ENCODE peak calls at places on chromosomes 11 and 22, in seven cellular contexts. E is HFFc6, O is IMR-90, N is dorsolateral prefrontal cortex, S is pancreas, J is LNCaP clone FGC, C is thoracic aorta. R is an unnamed sample.

GRCh38 chr11:2800655-2801531 is 84.7 kb downstream of the CDKN1C start:
- DNase-seq in J (no peak), O (no peak), S (peak), N (peak), E (no peak), C (no peak), R (no peak)

GRCh38 chr11:3123761-3124733 is 41.1 kb downstream of the OSBPL5 start:
- DNase-seq in E (peak), N (peak), J (peak), O (peak), S (no peak), C (peak), R (peak)

GRCh38 chr11:112795142-112795815 is 165.9 kb upstream of the NCAM1 start:
- DNase-seq in O (peak), J (no peak), N (no peak), C (no peak), S (no peak), E (peak), R (no peak)

GRCh38 chr11:34916810-34917780 is 677 bp downstream of the PDHX start:
- DNase-seq in N (no peak), O (peak), C (no peak), J (peak), S (no peak), E (no peak), R (no peak)

GRCh38 chr11:108697872-108698473 is 33.1 kb downstream of the DDX10 start:
- DNase-seq in E (peak), J (peak), N (no peak), S (peak), O (peak), C (no peak), R (no peak)

GRCh38 chr11:132790466-132790865 is 741.8 kb downstream of the OPCML start:
- DNase-seq in O (no peak), E (no peak), C (no peak), N (no peak), S (no peak), J (no peak), R (no peak)

GRCh38 chr11:48150213-48150612 is 66.4 kb upstream of the OR4B1 start:
- DNase-seq in J (peak), N (no peak), S (no peak), C (no peak), E (no peak), O (peak), R (no peak)

GRCh38 chr11:35781342-35782171 is 119.0 kb downstream of the TRIM44 start:
- DNase-seq in O (peak), E (peak), J (no peak), C (no peak), S (no peak), N (no peak), R (no peak)

GRCh38 chr11:1770528-1770927 is 6.8 kb upstream of the CTSD start:
- DNase-seq in S (no peak), N (no peak), C (peak), E (no peak), J (no peak), O (no peak), R (no peak)

GRCh38 chr11:66929753-66930152 is 28.4 kb downstream of the PC start:
- DNase-seq in S (no peak), N (no peak), E (no peak), J (no peak), O (no peak), C (no peak), R (no peak)

GRCh38 chr22:22683668-22684361 is 39.4 kb downstream of the GGTLC2 start:
- DNase-seq in S (no peak), O (no peak), N (no peak), C (no peak), J (no peak), E (no peak), R (no peak)

GRCh38 chr22:47940211-47940610 is 1177.8 kb downstream of the TBC1D22A start:
- DNase-seq in J (no peak), S (no peak), E (no peak), O (no peak), C (no peak), N (no peak), R (no peak)

GRCh38 chr11:100684101-100685065 is 2.7 kb upstream of the ARHGAP42 start:
- DNase-seq in S (no peak), N (no peak), O (no peak), J (peak), E (no peak), C (no peak), R (no peak)

GRCh38 chr22:20395181-20395896 is 1.4 kb downstream of the ZNF74 start:
- DNase-seq in S (no peak), C (no peak), N (no peak), E (no peak), J (no peak), O (no peak), R (no peak)

GRCh38 chr11:833114-833791 is 501 bp downstream of the CD151 start:
- DNase-seq in E (no peak), C (no peak), N (no peak), J (no peak), O (no peak), S (peak), R (no peak)

GRCh38 chr11:119363874-119364590 is 17.5 kb downstream of the USP2 start:
- DNase-seq in J (no peak), C (no peak), O (no peak), E (no peak), N (peak), S (peak), R (no peak)

GRCh38 chr11:84722583-84723108 is 904.5 kb downstream of the DLG2 start:
- DNase-seq in C (no peak), N (no peak), S (no peak), J (no peak), O (no peak), E (no peak), R (no peak)
- TF ChIP-seq CTCF in C (no peak), N (peak), S (no peak), J (peak), O (no peak), E (no peak), R (no peak)

GRCh38 chr11:68641880-68642279 is 42.5 kb upstream of the GAL start:
- DNase-seq in S (no peak), J (no peak), N (no peak), C (no peak), E (no peak), O (no peak), R (no peak)

GRCh38 chr11:68646832-68647231 is 37.5 kb upstream of the GAL start:
- DNase-seq in J (no peak), C (no peak), N (no peak), O (no peak), S (no peak), E (no peak), R (no peak)

DNA sequence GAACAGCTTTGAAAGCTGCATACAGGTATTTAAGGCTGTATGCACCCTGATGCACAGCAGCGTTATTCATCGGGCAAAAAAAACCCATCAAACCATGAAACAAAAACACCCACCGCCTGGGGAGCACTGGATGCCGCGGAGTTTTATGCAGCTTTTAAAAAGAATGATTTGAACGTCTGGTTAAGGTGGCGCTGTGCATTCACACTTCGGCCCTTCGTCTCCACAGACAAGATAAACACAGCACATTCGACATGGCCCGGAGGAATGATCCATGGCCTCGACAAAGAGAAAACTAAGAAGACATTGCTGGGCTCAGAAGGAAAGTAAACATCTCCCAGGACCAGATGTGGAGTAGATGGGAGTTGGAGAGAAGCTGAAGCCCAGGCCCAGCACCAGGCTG is 40.8 kb upstream of the GAL start:
- DNase-seq in O (peak), S (no peak), C (no peak), E (no peak), N (no peak), J (no peak), R (no peak)
- TF ChIP-seq CTCF in O (peak), S (no peak), C (no peak), E (no peak), N (no peak), J (peak), R (no peak)

DNA sequence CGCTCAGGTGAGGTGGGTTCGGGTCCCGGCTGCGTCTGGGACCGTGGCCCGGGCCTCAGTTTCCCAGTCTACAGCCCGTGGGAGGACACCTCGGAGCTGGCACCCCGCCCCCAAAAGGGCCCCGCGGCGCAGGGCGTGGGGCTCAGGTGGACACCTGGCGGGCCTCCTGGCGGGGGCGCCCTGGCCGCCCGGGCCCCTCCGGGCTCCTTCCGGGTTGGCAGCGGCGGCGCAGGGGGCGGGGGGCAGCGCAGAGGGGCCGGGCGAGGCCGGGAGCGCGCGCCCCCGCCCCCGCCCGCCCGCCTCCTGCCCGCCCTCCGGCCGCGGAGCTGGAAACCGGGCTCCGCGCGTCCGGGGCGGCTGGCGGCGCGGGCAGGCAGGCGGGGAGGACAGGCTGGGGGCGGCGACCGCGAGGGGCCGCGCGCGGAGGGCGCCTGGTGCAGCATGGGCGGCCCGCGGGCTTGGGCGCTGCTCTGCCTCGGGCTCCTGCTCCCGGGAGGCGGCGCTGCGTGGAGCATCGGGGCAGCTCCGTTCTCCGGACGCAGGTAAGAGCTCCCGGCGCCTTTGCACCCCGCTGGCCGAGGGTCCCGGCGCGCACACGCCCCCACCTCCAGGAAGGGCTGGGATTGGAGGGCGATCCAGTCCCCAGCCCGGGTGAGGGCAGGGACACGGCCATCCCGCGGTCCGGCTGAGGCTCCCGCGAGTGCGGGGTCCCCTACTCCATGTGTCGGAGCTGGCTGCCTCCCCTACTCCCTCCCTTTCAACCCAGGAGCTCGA is at the start of gene EMID1:
- DNase-seq in S (peak), O (peak), J (no peak), N (no peak), E (no peak), C (no peak), R (no peak)
- TF ChIP-seq CTCF in S (no peak), O (peak), J (peak), N (no peak), E (no peak), C (no peak), R (peak)

DNA sequence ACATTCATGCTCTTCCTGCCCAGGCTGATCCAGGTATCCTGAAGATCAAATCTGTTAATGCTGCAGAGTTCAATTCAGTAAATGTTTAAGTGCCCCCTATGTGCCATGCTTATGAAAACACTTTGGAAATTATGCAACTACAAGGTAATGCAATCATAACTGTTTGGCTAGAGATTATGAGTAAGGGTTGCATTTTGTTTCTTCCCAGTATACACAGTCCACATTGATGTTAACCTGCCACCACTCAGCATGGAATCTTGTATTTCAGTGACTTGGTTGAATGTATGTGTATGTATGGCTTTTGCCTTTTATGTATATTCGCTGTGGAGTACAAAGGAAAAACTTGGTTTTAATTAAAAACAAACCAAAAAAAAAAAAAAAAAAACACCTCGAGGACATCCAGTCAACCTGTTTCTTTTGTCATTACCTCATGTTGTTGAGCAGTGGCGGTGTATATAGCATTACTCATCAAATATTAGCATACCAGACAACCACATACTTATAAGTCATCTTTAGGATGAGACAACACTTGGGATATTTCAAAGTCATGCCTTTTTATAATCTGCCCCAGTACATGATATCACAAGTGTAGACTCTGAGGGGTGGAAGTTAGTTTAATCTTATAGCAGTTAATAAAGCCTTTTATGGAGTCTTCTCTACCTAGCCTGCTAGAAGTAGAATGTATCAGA is 86.1 kb upstream of the HORMAD2 start:
- DNase-seq in N (no peak), J (no peak), C (no peak), S (no peak), O (peak), E (peak), R (no peak)
- TF ChIP-seq CTCF in N (no peak), J (peak), C (no peak), S (no peak), O (no peak), E (peak), R (no peak)

DNA sequence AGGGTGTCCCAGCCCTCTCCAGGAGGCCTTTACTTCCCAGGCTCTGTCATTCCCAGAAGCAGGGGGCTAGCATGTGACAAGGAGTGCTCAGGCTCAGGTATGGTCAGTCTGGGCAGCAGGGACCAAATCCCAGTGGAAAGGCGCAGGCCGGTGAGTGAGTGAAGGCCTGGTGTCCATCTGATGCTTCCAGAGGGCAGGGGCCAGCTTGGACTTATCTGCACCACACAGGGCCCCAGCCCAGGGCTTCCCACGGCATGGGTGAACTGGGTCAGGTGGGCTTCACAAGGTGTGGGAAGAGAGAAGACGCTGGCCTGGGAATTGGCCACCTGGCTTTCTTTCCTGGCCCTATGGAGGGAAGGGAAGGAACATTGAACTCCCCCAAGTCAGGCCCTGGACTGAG is 20.4 kb upstream of the APOBEC3A start:
- DNase-seq in J (no peak), S (no peak), N (no peak), C (no peak), O (no peak), E (no peak), R (no peak)
- TF ChIP-seq CTCF in J (no peak), S (no peak), N (no peak), C (no peak), O (no peak), E (no peak), R (no peak)

GRCh38 chr11:86749376-86749775 is 51.0 kb upstream of the PRSS23 start:
- DNase-seq in S (no peak), C (no peak), O (no peak), J (no peak), N (no peak), E (no peak), R (no peak)
- TF ChIP-seq CTCF in S (no peak), C (no peak), O (peak), J (no peak), N (no peak), E (peak), R (no peak)

GRCh38 chr22:39296535-39296934 is 22.9 kb downstream of the RPL3 start:
- DNase-seq in J (no peak), E (no peak), S (no peak), O (no peak), C (no peak), N (no peak), R (no peak)

GRCh38 chr22:39296981-39297489 is 22.4 kb downstream of the RPL3 start:
- DNase-seq in J (no peak), N (no peak), E (no peak), S (no peak), O (no peak), C (no peak), R (no peak)

GRCh38 chr22:39299829-39300178 is 19.6 kb downstream of the RPL3 start:
- DNase-seq in O (no peak), N (no peak), S (no peak), E (peak), J (no peak), C (no peak), R (peak)

GRCh38 chr22:39297490-39298193 is 21.8 kb downstream of the RPL3 start:
- DNase-seq in S (peak), J (no peak), N (no peak), E (no peak), O (no peak), C (no peak), R (no peak)

DNA sequence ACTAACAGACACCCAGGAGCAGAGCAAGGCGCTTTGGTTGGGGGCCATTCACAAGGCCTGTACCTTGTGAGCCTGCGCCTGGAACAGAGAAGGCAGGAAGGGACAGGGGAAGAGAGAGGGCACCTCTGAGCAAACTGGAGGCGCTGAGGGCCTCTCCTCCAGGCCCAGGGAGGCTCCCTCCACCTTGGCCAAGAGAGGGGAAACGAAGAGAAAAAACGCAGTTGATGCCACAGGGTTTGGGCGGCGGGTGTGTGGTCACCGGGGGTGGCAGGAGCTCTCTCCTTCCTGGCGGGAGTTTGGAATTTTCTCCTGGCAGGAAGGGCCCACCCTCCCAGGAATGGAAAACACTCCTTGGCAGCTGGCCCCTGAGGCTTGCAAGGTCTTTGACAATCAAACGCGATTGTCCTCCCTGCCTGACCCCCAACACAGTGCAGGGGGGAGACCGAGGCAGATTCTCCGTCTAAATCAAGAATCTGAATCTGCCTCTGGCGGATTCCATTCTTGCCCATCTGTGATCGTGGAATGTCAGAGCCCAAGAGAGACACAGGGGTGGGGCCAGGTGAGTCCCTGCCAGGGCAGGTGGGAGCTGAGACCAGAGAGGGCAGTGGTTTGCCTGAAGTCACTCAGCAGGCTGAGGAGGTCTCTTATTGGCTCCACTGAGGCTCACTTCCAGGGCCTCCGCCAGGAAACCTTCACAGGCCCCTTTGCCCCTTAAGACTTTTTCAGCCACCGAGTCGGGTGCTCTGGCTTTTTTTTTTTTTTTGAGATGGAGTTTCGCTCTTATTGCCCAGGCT is 21.0 kb downstream of the RPL3 start:
- DNase-seq in O (no peak), C (no peak), N (no peak), E (no peak), S (no peak), J (no peak), R (no peak)
- TF ChIP-seq CTCF in O (no peak), C (no peak), N (no peak), E (no peak), S (no peak), J (no peak), R (no peak)

GRCh38 chr11:45180888-45181594 is 34.6 kb downstream of the PRDM11 start:
- DNase-seq in O (peak), N (no peak), E (peak), C (no peak), J (no peak), S (peak), R (peak)
- TF ChIP-seq CTCF in O (no peak), N (no peak), E (no peak), C (no peak), J (no peak), S (no peak), R (peak)

GRCh38 chr11:121930004-121930965 is 185.7 kb downstream of the BLID start:
- DNase-seq in J (no peak), E (no peak), C (no peak), S (no peak), N (no peak), O (peak), R (no peak)

GRCh38 chr11:121932646-121933185 is 183.3 kb downstream of the BLID start:
- DNase-seq in N (no peak), J (no peak), E (peak), S (no peak), C (no peak), O (no peak), R (no peak)

GRCh38 chr11:121929581-121929980 is 186.4 kb downstream of the BLID start:
- DNase-seq in S (peak), C (no peak), O (peak), E (peak), J (no peak), N (no peak), R (peak)

GRCh38 chr11:121931748-121932352 is 184.2 kb downstream of the BLID start:
- DNase-seq in S (no peak), J (no peak), C (no peak), N (no peak), O (peak), E (peak), R (no peak)

GRCh38 chr11:121931121-121931520 is 184.9 kb downstream of the BLID start:
- DNase-seq in C (no peak), E (no peak), N (no peak), S (no peak), J (no peak), O (no peak), R (no peak)
- TF ChIP-seq CTCF in C (no peak), E (no peak), N (no peak), S (no peak), J (no peak), O (no peak), R (no peak)

DNA sequence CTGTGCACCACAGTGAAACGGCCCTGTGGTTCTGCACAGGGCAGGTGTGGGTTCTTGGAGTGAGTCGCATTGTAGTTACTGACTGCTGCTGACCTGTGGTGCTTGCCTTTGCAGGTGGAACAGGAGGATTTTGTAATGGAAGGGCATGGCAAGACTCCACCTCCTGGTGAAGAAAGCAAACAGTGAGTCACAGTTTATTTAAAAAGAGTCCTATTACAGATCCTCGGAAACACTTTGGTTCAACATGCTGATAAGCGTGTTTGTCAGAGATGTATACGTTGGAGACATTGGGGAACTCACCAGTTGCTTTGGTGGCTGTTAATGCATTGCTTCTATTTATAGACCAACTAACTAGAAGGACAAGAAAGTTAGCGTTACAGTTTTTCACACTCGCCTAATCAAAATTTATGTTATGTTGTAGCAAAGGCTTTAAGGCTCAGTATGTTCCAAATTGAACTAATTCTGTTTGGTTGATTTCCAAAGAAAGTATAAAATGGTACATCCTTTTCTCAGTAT is 21.7 kb upstream of the TNRC6B start:
- DNase-seq in O (peak), N (no peak), C (no peak), J (peak), E (peak), S (peak), R (no peak)
- TF ChIP-seq CTCF in O (peak), N (no peak), C (peak), J (no peak), E (peak), S (no peak), R (no peak)

R was measured in tibial nerve.